ENCODE peak calls at places on chromosomes 6 and 20, in ten cellular contexts. One of them, this sample, is unnamed.
A peak's percentile ranks its signal among the peaks of the same experiment; 100 is the strongest.

GRCh38 chr6:152695317-152696043 is 2.2 kb upstream of the MYCT1 start:
- DNase-seq in HCT116: no peak
- DNase-seq in A673: no peak
- DNase-seq in coronary artery: no peak
- DNase-seq in psoas muscle: no peak
- DNase-seq in lower lobe of right lung: no peak
- DNase-seq in upper lobe of left lung: no peak
- DNase-seq in heart right ventricle: no peak
- DNase-seq in suprapubic skin: no peak
- DNase-seq in K562: no peak
- DNase-seq in this sample: no peak

GRCh38 chr6:168137024-168137423 is 58.0 kb upstream of the FRMD1 start:
- DNase-seq in HCT116: no peak
- DNase-seq in A673: no peak
- DNase-seq in coronary artery: peak; percentile 19
- DNase-seq in psoas muscle: no peak
- DNase-seq in lower lobe of right lung: no peak
- DNase-seq in upper lobe of left lung: no peak
- DNase-seq in heart right ventricle: no peak
- DNase-seq in suprapubic skin: peak; percentile 8
- DNase-seq in K562: no peak
- DNase-seq in this sample: no peak

GRCh38 chr20:3786126-3786484 is 435 bp downstream of the CENPB start:
- DNase-seq in HCT116: no peak
- DNase-seq in A673: peak; percentile 70
- DNase-seq in coronary artery: no peak
- DNase-seq in psoas muscle: peak; percentile 81
- DNase-seq in lower lobe of right lung: peak; percentile 77
- DNase-seq in upper lobe of left lung: no peak
- DNase-seq in heart right ventricle: peak; percentile 56
- DNase-seq in suprapubic skin: peak; percentile 79
- DNase-seq in K562: no peak
- DNase-seq in this sample: peak; percentile 91

GRCh38 chr6:82570083-82570482 is 206.5 kb downstream of the TPBG start:
- DNase-seq in HCT116: no peak
- DNase-seq in A673: peak; percentile 17
- DNase-seq in coronary artery: no peak
- DNase-seq in psoas muscle: no peak
- DNase-seq in lower lobe of right lung: no peak
- DNase-seq in upper lobe of left lung: no peak
- DNase-seq in heart right ventricle: no peak
- DNase-seq in suprapubic skin: no peak
- DNase-seq in K562: no peak
- DNase-seq in this sample: no peak

GRCh38 chr20:25308671-25309394 is 60.9 kb downstream of the PYGB start:
- DNase-seq in HCT116: peak; percentile 28
- DNase-seq in A673: no peak
- DNase-seq in coronary artery: no peak
- DNase-seq in psoas muscle: no peak
- DNase-seq in lower lobe of right lung: peak; percentile 49
- DNase-seq in upper lobe of left lung: peak; percentile 75
- DNase-seq in heart right ventricle: no peak
- DNase-seq in suprapubic skin: peak; percentile 66
- DNase-seq in K562: no peak
- DNase-seq in this sample: no peak

GRCh38 chr20:58833921-58834320 is 16.8 kb downstream of the GNAS-AS1 start:
- DNase-seq in HCT116: no peak
- DNase-seq in A673: no peak
- DNase-seq in coronary artery: no peak
- DNase-seq in psoas muscle: no peak
- DNase-seq in lower lobe of right lung: no peak
- DNase-seq in upper lobe of left lung: peak; percentile 19
- DNase-seq in heart right ventricle: no peak
- DNase-seq in suprapubic skin: no peak
- DNase-seq in K562: no peak
- DNase-seq in this sample: no peak

GRCh38 chr6:151067684-151068596 is 171.8 kb upstream of the AKAP12 start:
- DNase-seq in HCT116: peak; percentile 98
- DNase-seq in A673: peak; percentile 25
- DNase-seq in coronary artery: peak; percentile 84
- DNase-seq in psoas muscle: no peak
- DNase-seq in lower lobe of right lung: no peak
- DNase-seq in upper lobe of left lung: no peak
- DNase-seq in heart right ventricle: peak; percentile 66
- DNase-seq in suprapubic skin: peak; percentile 77
- DNase-seq in K562: no peak
- DNase-seq in this sample: no peak

GRCh38 chr20:36213362-36213761 is 22.9 kb upstream of the AAR2 start:
- DNase-seq in HCT116: no peak
- DNase-seq in A673: no peak
- DNase-seq in coronary artery: no peak
- DNase-seq in psoas muscle: no peak
- DNase-seq in lower lobe of right lung: no peak
- DNase-seq in upper lobe of left lung: no peak
- DNase-seq in heart right ventricle: no peak
- DNase-seq in suprapubic skin: no peak
- DNase-seq in K562: no peak
- DNase-seq in this sample: no peak

GRCh38 chr6:105981002-105981887 is 104.9 kb upstream of the PRDM1 start:
- DNase-seq in HCT116: no peak
- DNase-seq in A673: no peak
- DNase-seq in coronary artery: no peak
- DNase-seq in psoas muscle: peak; percentile 54
- DNase-seq in lower lobe of right lung: no peak
- DNase-seq in upper lobe of left lung: peak; percentile 88
- DNase-seq in heart right ventricle: peak; percentile 29
- DNase-seq in suprapubic skin: no peak
- DNase-seq in K562: no peak
- DNase-seq in this sample: no peak

GRCh38 chr6:105982761-105983600 is 103.2 kb upstream of the PRDM1 start:
- DNase-seq in HCT116: no peak
- DNase-seq in A673: no peak
- DNase-seq in coronary artery: no peak
- DNase-seq in psoas muscle: no peak
- DNase-seq in lower lobe of right lung: no peak
- DNase-seq in upper lobe of left lung: no peak
- DNase-seq in heart right ventricle: no peak
- DNase-seq in suprapubic skin: no peak
- DNase-seq in K562: no peak
- DNase-seq in this sample: no peak

GRCh38 chr6:105983763-105984162 is 102.4 kb upstream of the PRDM1 start:
- DNase-seq in HCT116: no peak
- DNase-seq in A673: no peak
- DNase-seq in coronary artery: no peak
- DNase-seq in psoas muscle: no peak
- DNase-seq in lower lobe of right lung: no peak
- DNase-seq in upper lobe of left lung: no peak
- DNase-seq in heart right ventricle: no peak
- DNase-seq in suprapubic skin: no peak
- DNase-seq in K562: no peak
- DNase-seq in this sample: no peak

GRCh38 chr6:105985098-105985815 is 100.9 kb upstream of the PRDM1 start:
- DNase-seq in HCT116: no peak
- DNase-seq in A673: no peak
- DNase-seq in coronary artery: no peak
- DNase-seq in psoas muscle: no peak
- DNase-seq in lower lobe of right lung: no peak
- DNase-seq in upper lobe of left lung: no peak
- DNase-seq in heart right ventricle: peak; percentile 13
- DNase-seq in suprapubic skin: no peak
- DNase-seq in K562: no peak
- DNase-seq in this sample: no peak

DNA sequence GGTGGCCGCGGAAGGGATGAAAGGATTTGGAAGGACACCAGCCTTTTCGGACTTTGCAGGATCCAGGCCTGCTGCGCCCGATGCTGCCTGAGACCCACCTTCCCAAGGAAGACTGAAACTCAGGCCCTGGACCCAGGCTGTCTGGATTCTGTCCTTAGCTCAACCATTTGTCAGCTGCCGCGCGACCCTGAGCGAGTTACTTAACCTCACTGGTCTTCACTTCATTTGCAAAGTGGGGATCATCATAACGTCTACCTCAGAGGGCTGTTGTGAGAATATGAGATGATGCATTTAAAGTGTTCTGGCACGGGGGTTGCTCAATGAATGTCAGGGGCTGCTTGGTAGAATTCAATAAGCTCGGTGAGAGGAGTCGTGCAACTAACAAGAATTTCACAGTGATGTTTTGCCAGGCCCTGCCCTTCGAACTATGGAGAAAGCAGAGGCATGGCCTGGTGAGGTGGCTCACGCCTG is 104.2 kb upstream of the PRDM1 start:
- DNase-seq in HCT116: no peak
- DNase-seq in A673: no peak
- DNase-seq in coronary artery: no peak
- DNase-seq in psoas muscle: no peak
- DNase-seq in lower lobe of right lung: no peak
- DNase-seq in upper lobe of left lung: no peak
- DNase-seq in heart right ventricle: no peak
- DNase-seq in suprapubic skin: no peak
- DNase-seq in K562: no peak
- DNase-seq in this sample: no peak
- H3K4me3 ChIP-seq in HCT116: no peak overlapping the region
- H3K4me3 ChIP-seq in A673: no peak overlapping the region
- H3K4me3 ChIP-seq in coronary artery: peak overlapping the region; percentile 59
- H3K4me3 ChIP-seq in psoas muscle: peak overlapping the region; percentile 58
- H3K4me3 ChIP-seq in lower lobe of right lung: no peak overlapping the region
- H3K4me3 ChIP-seq in upper lobe of left lung: no peak overlapping the region
- H3K4me3 ChIP-seq in heart right ventricle: peak overlapping the region; percentile 58
- H3K4me3 ChIP-seq in suprapubic skin: peak overlapping the region; percentile 53
- H3K4me3 ChIP-seq in K562: no peak overlapping the region
- H3K4me3 ChIP-seq in this sample: no peak overlapping the region

GRCh38 chr6:113488061-113488460 is 369.1 kb upstream of the MARCKS start:
- DNase-seq in HCT116: no peak
- DNase-seq in A673: no peak
- DNase-seq in coronary artery: no peak
- DNase-seq in psoas muscle: no peak
- DNase-seq in lower lobe of right lung: no peak
- DNase-seq in upper lobe of left lung: no peak
- DNase-seq in heart right ventricle: no peak
- DNase-seq in suprapubic skin: no peak
- DNase-seq in K562: no peak
- DNase-seq in this sample: no peak

GRCh38 chr6:113486172-113486571 is 371.0 kb upstream of the MARCKS start:
- DNase-seq in HCT116: no peak
- DNase-seq in A673: no peak
- DNase-seq in coronary artery: no peak
- DNase-seq in psoas muscle: no peak
- DNase-seq in lower lobe of right lung: no peak
- DNase-seq in upper lobe of left lung: no peak
- DNase-seq in heart right ventricle: no peak
- DNase-seq in suprapubic skin: no peak
- DNase-seq in K562: no peak
- DNase-seq in this sample: no peak

GRCh38 chr6:113490356-113490755 is 366.8 kb upstream of the MARCKS start:
- DNase-seq in HCT116: no peak
- DNase-seq in A673: no peak
- DNase-seq in coronary artery: no peak
- DNase-seq in psoas muscle: no peak
- DNase-seq in lower lobe of right lung: no peak
- DNase-seq in upper lobe of left lung: no peak
- DNase-seq in heart right ventricle: no peak
- DNase-seq in suprapubic skin: no peak
- DNase-seq in K562: no peak
- DNase-seq in this sample: no peak

GRCh38 chr6:113489946-113490345 is 367.2 kb upstream of the MARCKS start:
- DNase-seq in HCT116: no peak
- DNase-seq in A673: no peak
- DNase-seq in coronary artery: no peak
- DNase-seq in psoas muscle: no peak
- DNase-seq in lower lobe of right lung: no peak
- DNase-seq in upper lobe of left lung: no peak
- DNase-seq in heart right ventricle: no peak
- DNase-seq in suprapubic skin: no peak
- DNase-seq in K562: no peak
- DNase-seq in this sample: no peak

GRCh38 chr6:113488812-113489685 is 368.1 kb upstream of the MARCKS start:
- DNase-seq in HCT116: no peak
- DNase-seq in A673: no peak
- DNase-seq in coronary artery: no peak
- DNase-seq in psoas muscle: no peak
- DNase-seq in lower lobe of right lung: no peak
- DNase-seq in upper lobe of left lung: no peak
- DNase-seq in heart right ventricle: no peak
- DNase-seq in suprapubic skin: no peak
- DNase-seq in K562: no peak
- DNase-seq in this sample: no peak
- TF ChIP-seq CTCF in HCT116: peak; percentile 29
- TF ChIP-seq CTCF in A673: peak; percentile 46
- TF ChIP-seq CTCF in coronary artery: no peak
- TF ChIP-seq CTCF in psoas muscle: no peak
- TF ChIP-seq CTCF in lower lobe of right lung: no peak
- TF ChIP-seq CTCF in upper lobe of left lung: no peak
- TF ChIP-seq CTCF in heart right ventricle: no peak
- TF ChIP-seq CTCF in suprapubic skin: no peak
- TF ChIP-seq CTCF in K562: peak; percentile 14
- TF ChIP-seq CTCF in this sample: no peak

GRCh38 chr6:75600694-75601265 is 900 bp upstream of the SENP6 start:
- DNase-seq in HCT116: no peak
- DNase-seq in A673: peak; percentile 19
- DNase-seq in coronary artery: no peak
- DNase-seq in psoas muscle: no peak
- DNase-seq in lower lobe of right lung: no peak
- DNase-seq in upper lobe of left lung: no peak
- DNase-seq in heart right ventricle: no peak
- DNase-seq in suprapubic skin: no peak
- DNase-seq in K562: no peak
- DNase-seq in this sample: no peak
- H3K4me3 ChIP-seq in HCT116: peak overlapping the region; percentile 73
- H3K4me3 ChIP-seq in A673: peak overlapping the region; percentile 90
- H3K4me3 ChIP-seq in coronary artery: peak overlapping the region; percentile 89
- H3K4me3 ChIP-seq in psoas muscle: peak overlapping the region; percentile 76
- H3K4me3 ChIP-seq in lower lobe of right lung: peak overlapping the region; percentile 87
- H3K4me3 ChIP-seq in upper lobe of left lung: no peak overlapping the region
- H3K4me3 ChIP-seq in heart right ventricle: peak overlapping the region; percentile 92
- H3K4me3 ChIP-seq in suprapubic skin: peak overlapping the region; percentile 81
- H3K4me3 ChIP-seq in K562: no peak overlapping the region
- H3K4me3 ChIP-seq in this sample: no peak overlapping the region

GRCh38 chr6:30683980-30684338 is 2.5 kb downstream of the PPP1R18 start:
- DNase-seq in HCT116: no peak
- DNase-seq in A673: no peak
- DNase-seq in coronary artery: no peak
- DNase-seq in psoas muscle: no peak
- DNase-seq in lower lobe of right lung: no peak
- DNase-seq in upper lobe of left lung: no peak
- DNase-seq in heart right ventricle: no peak
- DNase-seq in suprapubic skin: no peak
- DNase-seq in K562: no peak
- DNase-seq in this sample: no peak

GRCh38 chr6:30685977-30686907 is at the start of gene PPP1R18:
- DNase-seq in HCT116: no peak
- DNase-seq in A673: peak; percentile 72
- DNase-seq in coronary artery: peak; percentile 94
- DNase-seq in psoas muscle: peak; percentile 90
- DNase-seq in lower lobe of right lung: peak; percentile 85
- DNase-seq in upper lobe of left lung: peak; percentile 95
- DNase-seq in heart right ventricle: peak; percentile 87
- DNase-seq in suprapubic skin: peak; percentile 94
- DNase-seq in K562: peak; percentile 79
- DNase-seq in this sample: peak; percentile 79

GRCh38 chr6:30684386-30685156 is 1.9 kb downstream of the PPP1R18 start:
- DNase-seq in HCT116: no peak
- DNase-seq in A673: no peak
- DNase-seq in coronary artery: no peak
- DNase-seq in psoas muscle: peak; percentile 77
- DNase-seq in lower lobe of right lung: peak; percentile 80
- DNase-seq in upper lobe of left lung: peak; percentile 74
- DNase-seq in heart right ventricle: peak; percentile 53
- DNase-seq in suprapubic skin: no peak
- DNase-seq in K562: peak; percentile 54
- DNase-seq in this sample: peak; percentile 58

GRCh38 chr6:30686908-30687658 is 638 bp upstream of the PPP1R18 start:
- DNase-seq in HCT116: no peak
- DNase-seq in A673: peak; percentile 91
- DNase-seq in coronary artery: peak; percentile 99
- DNase-seq in psoas muscle: peak; percentile 99
- DNase-seq in lower lobe of right lung: peak; percentile 94
- DNase-seq in upper lobe of left lung: peak; percentile 98
- DNase-seq in heart right ventricle: peak; percentile 98
- DNase-seq in suprapubic skin: peak; percentile 98
- DNase-seq in K562: peak; percentile 92
- DNase-seq in this sample: peak; percentile 96

GRCh38 chr6:30685157-30685976 is 1.1 kb downstream of the PPP1R18 start:
- DNase-seq in HCT116: no peak
- DNase-seq in A673: no peak
- DNase-seq in coronary artery: no peak
- DNase-seq in psoas muscle: no peak
- DNase-seq in lower lobe of right lung: no peak
- DNase-seq in upper lobe of left lung: peak; percentile 84
- DNase-seq in heart right ventricle: peak; percentile 40
- DNase-seq in suprapubic skin: no peak
- DNase-seq in K562: no peak
- DNase-seq in this sample: no peak
- TF ChIP-seq CTCF in HCT116: peak; percentile 17
- TF ChIP-seq CTCF in A673: peak; percentile 29
- TF ChIP-seq CTCF in coronary artery: no peak
- TF ChIP-seq CTCF in psoas muscle: no peak
- TF ChIP-seq CTCF in lower lobe of right lung: no peak
- TF ChIP-seq CTCF in upper lobe of left lung: no peak
- TF ChIP-seq CTCF in heart right ventricle: no peak
- TF ChIP-seq CTCF in suprapubic skin: no peak
- TF ChIP-seq CTCF in K562: peak; percentile 41
- TF ChIP-seq CTCF in this sample: no peak

This sample was measured in lower leg skin.